ENCODE peak calls at places on chromosomes 4 and X, in eight cellular contexts. G, K, F, X, D, O, R and T are unnamed samples.

GRCh38 chr4:171813195-171813955 is at the start of gene GALNTL6:
- DNase-seq in G (no peak), K (no peak), F (peak; percentile 3), X (no peak), D (peak; percentile 16), O (no peak), R (no peak), T (no peak)

GRCh38 chr4:109977854-109978501 is 65.3 kb downstream of the EGF start:
- DNase-seq in G (peak; percentile 60), K (no peak), F (peak; percentile 68), X (no peak), D (no peak), O (no peak), R (peak; percentile 38), T (peak; percentile 17)

GRCh38 chr4:7459471-7459870 is 24.7 kb upstream of the PSAPL1 start:
- DNase-seq in G (no peak), K (no peak), F (no peak), X (no peak), D (no peak), O (no peak), R (no peak), T (no peak)

GRCh38 chr4:107379054-107379869 is 340.8 kb downstream of the PAPSS1 start:
- DNase-seq in G (peak; percentile 47), K (no peak), F (peak; percentile 35), X (peak; percentile 17), D (no peak), O (no peak), R (peak; percentile 13), T (peak; percentile 41)

GRCh38 chrX:57481514-57481913 is 110.3 kb upstream of the ZXDB start:
- DNase-seq in G (no peak), K (no peak), F (no peak), X (no peak), D (no peak), O (no peak), R (no peak), T (no peak)

GRCh38 chrX:69149466-69150293 is 15.6 kb downstream of the PJA1 start:
- DNase-seq in G (no peak), K (no peak), F (no peak), X (no peak), D (no peak), O (no peak), R (no peak), T (no peak)

GRCh38 chr4:158850800-158851644 is 82.2 kb downstream of the FNIP2 start:
- DNase-seq in G (peak; percentile 44), K (no peak), F (peak; percentile 70), X (no peak), D (no peak), O (no peak), R (peak; percentile 16), T (no peak)

GRCh38 chr4:109414938-109415337 is 18.7 kb upstream of the SEC24B start:
- DNase-seq in G (peak; percentile 54), K (no peak), F (peak; percentile 40), X (no peak), D (no peak), O (no peak), R (no peak), T (no peak)

GRCh38 chr4:76270776-76271175 is 19.3 kb downstream of the FAM47E start:
- DNase-seq in G (no peak), K (no peak), F (no peak), X (no peak), D (no peak), O (no peak), R (no peak), T (no peak)

GRCh38 chr4:122652379-122652778 is 31.5 kb upstream of the IL21 start:
- DNase-seq in G (peak; percentile 81), K (peak; percentile 44), F (peak; percentile 87), X (peak; percentile 14), D (no peak), O (no peak), R (peak; percentile 37), T (no peak)

GRCh38 chrX:150362599-150363481 is at the start of gene MAMLD1:
- DNase-seq in G (peak; percentile 84), K (no peak), F (peak; percentile 80), X (no peak), D (peak; percentile 32), O (no peak), R (peak; percentile 73), T (peak; percentile 31)

GRCh38 chr4:11685481-11685880 is 256.8 kb upstream of the HS3ST1 start:
- DNase-seq in G (no peak), K (no peak), F (no peak), X (no peak), D (no peak), O (no peak), R (no peak), T (no peak)

GRCh38 chr4:177938226-177938625 is 496.0 kb upstream of the AGA start:
- DNase-seq in G (no peak), K (no peak), F (no peak), X (no peak), D (no peak), O (no peak), R (no peak), T (no peak)

GRCh38 chrX:9416562-9417319 is 48.1 kb upstream of the TBL1X start:
- DNase-seq in G (peak; percentile 62), K (peak; percentile 38), F (peak; percentile 77), X (no peak), D (no peak), O (peak; percentile 2), R (no peak), T (no peak)

GRCh38 chr4:125105561-125105960 is 209.2 kb upstream of the FAT4 start:
- DNase-seq in G (peak; percentile 32), K (peak; percentile 48), F (peak; percentile 58), X (no peak), D (no peak), O (no peak), R (no peak), T (no peak)

GRCh38 chr4:40587826-40588225 is 41.8 kb downstream of the RBM47 start:
- DNase-seq in G (peak; percentile 73), K (peak; percentile 44), F (peak; percentile 70), X (no peak), D (no peak), O (no peak), R (no peak), T (peak; percentile 31)

GRCh38 chr4:145731026-145731425 is 51.1 kb downstream of the C4orf51 start:
- DNase-seq in G (peak; percentile 90), K (no peak), F (peak; percentile 31), X (no peak), D (no peak), O (no peak), R (peak; percentile 13), T (no peak)

GRCh38 chr4:145177906-145178538 is 2.4 kb downstream of the OTUD4 start:
- DNase-seq in G (peak; percentile 45), K (no peak), F (peak; percentile 47), X (no peak), D (no peak), O (peak; percentile 45), R (peak; percentile 38), T (no peak)

GRCh38 chr4:67091668-67092067 is 453.6 kb downstream of the CENPC start:
- DNase-seq in G (no peak), K (no peak), F (no peak), X (no peak), D (no peak), O (no peak), R (no peak), T (no peak)

GRCh38 chrX:153669901-153670731 is 3.5 kb downstream of the PNCK start:
- DNase-seq in G (no peak), K (no peak), F (no peak), X (no peak), D (no peak), O (no peak), R (no peak), T (no peak)

GRCh38 chrX:87583679-87584078 is 66.1 kb downstream of the KLHL4 start:
- DNase-seq in G (peak; percentile 10), K (no peak), F (peak; percentile 40), X (no peak), D (no peak), O (no peak), R (peak; percentile 0), T (no peak)

GRCh38 chr4:122854444-122854843 is 27.8 kb downstream of the FGF2 start:
- DNase-seq in G (no peak), K (no peak), F (no peak), X (no peak), D (no peak), O (no peak), R (no peak), T (no peak)

GRCh38 chr4:148786699-148787098 is 344.5 kb upstream of the NR3C2 start:
- DNase-seq in G (no peak), K (no peak), F (no peak), X (no peak), D (no peak), O (no peak), R (no peak), T (no peak)